ENCODE peak calls at places on chromosomes 5 and 9, in nine cellular contexts. L, H, X, S, E, K, M, Z and A are unnamed samples.

GRCh38 chr9:86795861-86796497 is 151.3 kb downstream of the GAS1 start:
- DNase-seq in L (peak; percentile 75), S (peak; percentile 33), M (peak; percentile 56), K (no peak), E (peak; percentile 95), X (no peak), H (no peak), Z (no peak), A (peak; percentile 48)

GRCh38 chr5:131328536-131329186 is 64.8 kb downstream of the CDC42SE2 start:
- DNase-seq in L (no peak), Z (no peak), K (no peak), H (no peak), X (peak; percentile 82), S (no peak), M (no peak), E (peak; percentile 36), A (no peak)

GRCh38 chr5:74631088-74631960 is 9.2 kb downstream of the ENC1 start:
- DNase-seq in H (no peak), K (peak; percentile 67), Z (no peak), E (peak; percentile 25), X (peak; percentile 67), L (no peak), M (no peak), S (peak; percentile 95), A (peak; percentile 37)

GRCh38 chr9:120402741-120403542 is 177.0 kb downstream of the CDK5RAP2 start:
- DNase-seq in S (no peak), E (peak; percentile 90), X (peak; percentile 47), H (peak; percentile 12), Z (no peak), M (no peak), L (no peak), K (peak; percentile 91), A (no peak)

GRCh38 chr9:38761334-38761733 is 41.4 kb upstream of the FAM240B start:
- DNase-seq in M (no peak), S (peak; percentile 82), Z (no peak), E (no peak), K (no peak), X (no peak), H (no peak), L (no peak), A (peak; percentile 5)

GRCh38 chr9:3827175-3827574 is 301.4 kb upstream of the RFX3 start:
- DNase-seq in M (no peak), L (no peak), E (no peak), H (no peak), Z (no peak), K (no peak), X (peak; percentile 72), S (no peak), A (no peak)

GRCh38 chr5:169906745-169907649 is 73.3 kb downstream of the INSYN2B start:
- DNase-seq in Z (no peak), M (no peak), S (peak; percentile 83), X (no peak), K (no peak), H (no peak), L (no peak), E (no peak), A (no peak)

GRCh38 chr5:156570615-156571014 is 243.7 kb downstream of the SGCD start:
- DNase-seq in S (no peak), H (no peak), E (no peak), Z (no peak), L (no peak), M (no peak), X (no peak), K (no peak), A (no peak)

GRCh38 chr9:94827584-94828304 is 101.2 kb downstream of the AOPEP start:
- DNase-seq in E (peak; percentile 46), H (no peak), Z (no peak), M (no peak), K (no peak), L (no peak), X (no peak), S (no peak), A (no peak)

GRCh38 chr9:135330307-135330631 is 149.3 kb upstream of the PPP1R26 start:
- DNase-seq in X (no peak), H (no peak), Z (no peak), L (no peak), M (no peak), S (no peak), K (peak; percentile 28), E (no peak), A (no peak)

GRCh38 chr9:14313951-14314423 is at the start of gene NFIB:
- DNase-seq in E (peak; percentile 76), M (peak; percentile 65), L (peak; percentile 78), H (no peak), X (no peak), K (peak; percentile 50), S (peak; percentile 86), Z (no peak), A (peak; percentile 59)

GRCh38 chr9:37574996-37575395 is 1.2 kb downstream of the FBXO10 start:
- DNase-seq in M (no peak), X (no peak), S (no peak), Z (no peak), H (no peak), L (no peak), K (no peak), E (peak; percentile 56), A (peak; percentile 9)

GRCh38 chr5:158807947-158808346 is 291.8 kb downstream of the EBF1 start:
- DNase-seq in M (no peak), E (no peak), X (no peak), K (no peak), H (peak; percentile 80), Z (no peak), S (no peak), L (no peak), A (no peak)

GRCh38 chr5:154090656-154091055 is 51.9 kb downstream of the MFAP3 start:
- DNase-seq in K (no peak), M (no peak), S (no peak), L (no peak), X (no peak), Z (no peak), E (no peak), H (no peak), A (no peak)

GRCh38 chr5:167985373-167985772 is 306.1 kb upstream of the WWC1 start:
- DNase-seq in Z (no peak), X (no peak), E (no peak), L (no peak), M (no peak), H (no peak), S (no peak), K (no peak), A (no peak)

GRCh38 chr9:738209-738915 is 103.1 kb upstream of the DMRT1 start:
- DNase-seq in S (no peak), Z (no peak), M (peak; percentile 81), E (peak; percentile 84), H (no peak), X (peak; percentile 70), L (peak; percentile 85), K (peak; percentile 66), A (no peak)

GRCh38 chr9:21991039-21991959 is 2.9 kb downstream of the CDKN2A start:
- DNase-seq in E (no peak), H (no peak), X (no peak), Z (no peak), M (no peak), S (no peak), K (no peak), L (no peak), A (no peak)

GRCh38 chr5:55597014-55597981 is 62.5 kb upstream of the PLPP1 start:
- DNase-seq in M (peak; percentile 82), X (peak; percentile 61), S (no peak), L (no peak), Z (no peak), H (no peak), K (no peak), E (peak; percentile 68), A (no peak)

GRCh38 chr5:97127727-97128126 is 14.7 kb downstream of the LIX1 start:
- DNase-seq in M (no peak), H (no peak), Z (no peak), L (no peak), K (no peak), E (no peak), X (no peak), S (no peak), A (no peak)

GRCh38 chr5:144209421-144209820 is 38.7 kb downstream of the KCTD16 start:
- DNase-seq in X (no peak), K (no peak), E (no peak), L (no peak), S (no peak), H (no peak), M (no peak), Z (no peak), A (no peak)